ENCODE peak calls at places on chromosomes 1 and 21, in six cellular contexts. X is stomach, E is ovary, O is suprapubic skin, Z is GM12878, G is esophagus muscularis mucosa. W is an unnamed sample.

GRCh38 chr1:19391596-19391981 is 79.5 kb downstream of the SLC66A1 start:
- DNase-seq in X (no peak), E (no peak), O (no peak), Z (no peak), G (no peak), W (no peak)

GRCh38 chr1:61637470-61637869 is 87.5 kb downstream of the TM2D1 start:
- DNase-seq in X (no peak), E (no peak), O (no peak), Z (no peak), G (no peak), W (no peak)

GRCh38 chr1:22026924-22027289 is 25.4 kb downstream of the CELA3A start:
- DNase-seq in X (no peak), E (no peak), O (no peak), Z (no peak), G (no peak), W (no peak)

GRCh38 chr1:86750076-86750475 is 45.7 kb downstream of the SH3GLB1 start:
- DNase-seq in X (no peak), E (no peak), O (no peak), Z (no peak), G (no peak), W (no peak)

GRCh38 chr21:27683292-27683691 is 716.4 kb upstream of the ADAMTS5 start:
- DNase-seq in X (no peak), E (no peak), O (no peak), Z (no peak), G (no peak), W (no peak)

GRCh38 chr21:42456457-42456856 is 39.6 kb downstream of the RSPH1 start:
- DNase-seq in X (no peak), E (no peak), O (no peak), Z (no peak), G (no peak), W (no peak)

GRCh38 chr1:184152502-184152901 is 101.0 kb downstream of the TSEN15 start:
- DNase-seq in X (no peak), E (no peak), O (no peak), Z (no peak), G (peak), W (no peak)

GRCh38 chr1:170741678-170742077 is 77.7 kb downstream of the PRRX1 start:
- DNase-seq in X (no peak), E (no peak), O (no peak), Z (no peak), G (no peak), W (no peak)

GRCh38 chr1:84090447-84091244 is 53.4 kb upstream of the PRKACB start:
- DNase-seq in X (no peak), E (no peak), O (no peak), Z (no peak), G (no peak), W (no peak)

GRCh38 chr1:87093286-87093685 is 178.9 kb downstream of the HS2ST1 start:
- DNase-seq in X (no peak), E (no peak), O (no peak), Z (no peak), G (no peak), W (no peak)

GRCh38 chr1:17612831-17613230 is 73.3 kb downstream of the ARHGEF10L start:
- DNase-seq in X (no peak), E (no peak), O (no peak), Z (no peak), G (no peak), W (no peak)

GRCh38 chr1:201266774-201267173 is 16.5 kb upstream of the PKP1 start:
- DNase-seq in X (peak), E (no peak), O (no peak), Z (no peak), G (no peak), W (no peak)

GRCh38 chr1:25813734-25814471 is 5.9 kb upstream of the MTFR1L start:
- DNase-seq in X (no peak), E (no peak), O (no peak), Z (no peak), G (no peak), W (no peak)

GRCh38 chr1:205351984-205352713 is 4.6 kb downstream of the KLHDC8A start:
- DNase-seq in X (peak), E (peak), O (no peak), Z (no peak), G (no peak), W (no peak)

GRCh38 chr1:99348375-99349132 is 84.3 kb downstream of the PLPPR4 start:
- DNase-seq in X (no peak), E (no peak), O (no peak), Z (no peak), G (no peak), W (no peak)

GRCh38 chr1:43866201-43866600 is 67.4 kb upstream of the ARTN start:
- DNase-seq in X (no peak), E (no peak), O (no peak), Z (no peak), G (no peak), W (no peak)

GRCh38 chr1:1433804-1434130 is 1.7 kb upstream of the VWA1 start:
- DNase-seq in X (peak), E (peak), O (no peak), Z (no peak), G (no peak), W (no peak)

GRCh38 chr1:191255354-191256057 is 777.8 kb upstream of the BRINP3 start:
- DNase-seq in X (no peak), E (no peak), O (no peak), Z (peak), G (no peak), W (no peak)

GRCh38 chr21:39022901-39023693 is 160.2 kb downstream of the PSMG1 start:
- DNase-seq in X (no peak), E (peak), O (no peak), Z (no peak), G (no peak), W (peak)

GRCh38 chr1:24186993-24187790 is at the start of gene IFNLR1:
- DNase-seq in X (peak), E (peak), O (peak), Z (no peak), G (no peak), W (no peak)

GRCh38 chr1:8422439-8423133 is 104.7 kb downstream of the SLC45A1 start:
- DNase-seq in X (no peak), E (peak), O (no peak), Z (no peak), G (no peak), W (no peak)

GRCh38 chr1:204623365-204623893 is 62.1 kb downstream of the LRRN2 start:
- DNase-seq in X (no peak), E (peak), O (no peak), Z (no peak), G (no peak), W (no peak)

GRCh38 chr21:15826147-15826780 is 96.5 kb downstream of the USP25 start:
- DNase-seq in X (no peak), E (no peak), O (no peak), Z (peak), G (no peak), W (no peak)

GRCh38 chr1:7940745-7941436 is at the start of gene TNFRSF9:
- DNase-seq in X (peak), E (no peak), O (no peak), Z (no peak), G (no peak), W (no peak)

GRCh38 chr1:47725732-47726495 is 271.3 kb downstream of the TRABD2B start:
- DNase-seq in X (peak), E (peak), O (peak), Z (peak), G (no peak), W (peak)

GRCh38 chr1:38444311-38444710 is 397.7 kb upstream of the POU3F1 start:
- DNase-seq in X (no peak), E (no peak), O (no peak), Z (no peak), G (peak), W (no peak)

GRCh38 chr1:234355782-234356510 is 17.3 kb upstream of the COA6 start:
- DNase-seq in X (no peak), E (no peak), O (no peak), Z (no peak), G (no peak), W (no peak)

GRCh38 chr1:226903819-226904710 is 33.6 kb downstream of the PSEN2 start:
- DNase-seq in X (no peak), E (peak), O (no peak), Z (no peak), G (no peak), W (peak)

GRCh38 chr1:175244206-175244605 is 51.6 kb upstream of the KIAA0040 start:
- DNase-seq in X (no peak), E (no peak), O (no peak), Z (no peak), G (no peak), W (no peak)

GRCh38 chr1:175951627-175952026 is 208.2 kb upstream of the TNR start:
- DNase-seq in X (no peak), E (no peak), O (no peak), Z (no peak), G (no peak), W (no peak)

GRCh38 chr1:93221913-93222312 is 41.4 kb downstream of the CCDC18 start:
- DNase-seq in X (no peak), E (no peak), O (no peak), Z (no peak), G (no peak), W (no peak)

GRCh38 chr1:205398586-205398985 is 23.3 kb downstream of the LEMD1 start:
- DNase-seq in X (no peak), E (no peak), O (no peak), Z (no peak), G (peak), W (no peak)

GRCh38 chr1:13899856-13900255 is 199.9 kb downstream of the PRDM2 start:
- DNase-seq in X (no peak), E (no peak), O (no peak), Z (no peak), G (no peak), W (no peak)

GRCh38 chr1:42056460-42056859 is 96.8 kb upstream of the GUCA2B start:
- DNase-seq in X (no peak), E (no peak), O (no peak), Z (no peak), G (no peak), W (no peak)

GRCh38 chr1:15684042-15684461 is at the start of gene PLEKHM2:
- DNase-seq in X (peak), E (peak), O (no peak), Z (no peak), G (no peak), W (no peak)

GRCh38 chr1:54580856-54581550 is 33.0 kb downstream of the ACOT11 start:
- DNase-seq in X (no peak), E (no peak), O (no peak), Z (no peak), G (no peak), W (peak)

GRCh38 chr1:54583868-54584267 is 35.8 kb downstream of the ACOT11 start:
- DNase-seq in X (no peak), E (no peak), O (no peak), Z (no peak), G (no peak), W (no peak)

GRCh38 chr1:54582566-54583306 is 34.7 kb downstream of the ACOT11 start:
- DNase-seq in X (peak), E (peak), O (no peak), Z (no peak), G (no peak), W (no peak)

GRCh38 chr1:54583307-54583686 is 35.3 kb downstream of the ACOT11 start:
- DNase-seq in X (no peak), E (no peak), O (no peak), Z (no peak), G (no peak), W (no peak)

DNA sequence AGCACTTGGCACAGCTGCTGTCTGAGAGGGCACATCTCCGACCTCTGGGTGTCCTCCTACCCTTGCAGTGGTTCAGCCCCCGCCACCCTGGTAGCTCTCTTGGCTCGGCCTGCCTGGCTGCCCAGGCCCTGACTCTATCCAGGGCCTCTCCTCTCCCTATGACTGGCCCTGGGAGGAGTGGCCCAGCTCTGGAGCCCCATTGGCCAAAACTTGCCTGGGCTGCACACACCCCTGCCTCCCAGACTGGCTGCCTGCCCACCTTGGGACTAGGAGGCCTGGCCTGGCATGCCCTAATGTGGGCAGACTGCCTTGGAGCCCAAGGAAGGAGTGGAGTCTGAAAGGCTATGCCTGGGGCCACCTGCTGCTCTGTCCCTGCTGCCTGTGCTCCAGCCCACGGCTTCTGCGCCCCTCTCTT is 33.6 kb downstream of the ACOT11 start:
- DNase-seq in X (peak), E (peak), O (peak), Z (no peak), G (peak), W (peak)
- TF ChIP-seq EP300 in X (peak), E (no peak), O (peak), Z (no peak), G (peak), W (peak)

DNA sequence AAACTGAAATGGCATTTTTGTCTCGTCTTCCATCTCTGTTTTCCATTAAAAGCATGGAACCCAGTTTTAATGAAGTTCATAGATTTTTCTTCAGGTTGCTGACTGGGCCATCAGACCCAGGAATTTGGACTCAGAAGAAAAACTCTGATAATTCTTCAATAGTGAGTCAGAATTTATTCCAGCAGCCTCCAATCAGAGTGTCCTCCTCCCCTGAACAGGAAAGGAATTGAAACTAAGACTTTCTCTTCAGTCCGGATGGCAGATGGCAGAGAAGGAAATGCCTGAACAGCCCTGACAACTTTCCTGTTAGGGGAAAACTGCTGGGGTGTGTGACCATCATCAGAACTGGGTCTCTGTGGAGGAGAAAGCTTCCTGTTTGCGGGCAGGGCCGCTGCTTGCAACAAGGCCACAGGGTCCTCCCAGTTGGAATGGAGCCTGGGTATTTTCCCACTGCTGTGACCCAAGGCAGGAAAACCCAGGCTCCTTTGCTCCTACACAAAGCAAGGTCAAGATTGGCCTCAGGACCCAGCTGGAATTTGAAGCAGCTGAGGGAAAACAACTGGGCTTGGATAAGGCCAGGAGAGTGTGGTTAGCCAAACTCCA is 20.7 kb downstream of the CD34 start:
- DNase-seq in X (peak), E (peak), O (peak), Z (no peak), G (no peak), W (peak)
- TF ChIP-seq EP300 in X (no peak), E (no peak), O (no peak), Z (no peak), G (no peak), W (peak)

DNA sequence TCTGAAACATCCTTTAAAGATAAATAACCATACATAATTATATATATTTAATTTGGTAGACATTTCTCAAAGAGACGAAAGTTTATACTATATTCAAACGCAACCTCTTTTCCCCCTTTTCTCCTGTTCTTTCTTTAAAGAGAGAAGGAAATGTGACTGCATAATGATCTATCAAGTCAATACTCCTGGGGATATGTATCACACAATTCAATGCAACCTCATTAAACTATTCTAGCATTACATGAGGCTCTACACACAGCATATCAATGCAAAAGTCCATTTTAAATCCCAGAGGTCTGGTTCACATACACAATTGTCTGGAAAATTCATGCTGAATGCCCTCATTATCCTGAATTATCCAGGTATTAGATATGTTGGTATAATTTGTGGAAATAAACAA is 330.7 kb downstream of the LMX1A start:
- DNase-seq in X (no peak), E (no peak), O (no peak), Z (no peak), G (no peak), W (no peak)
- TF ChIP-seq EP300 in X (no peak), E (no peak), O (no peak), Z (no peak), G (no peak), W (no peak)

GRCh38 chr1:232891116-232891515 is 59.3 kb upstream of the NTPCR start:
- DNase-seq in X (no peak), E (no peak), O (no peak), Z (no peak), G (no peak), W (no peak)

GRCh38 chr1:232894436-232894835 is 56.0 kb upstream of the NTPCR start:
- DNase-seq in X (no peak), E (no peak), O (no peak), Z (no peak), G (no peak), W (no peak)

GRCh38 chr1:232890340-232890953 is 60.0 kb upstream of the NTPCR start:
- DNase-seq in X (no peak), E (no peak), O (no peak), Z (no peak), G (no peak), W (no peak)

GRCh38 chr1:232891656-232892317 is 58.6 kb upstream of the NTPCR start:
- DNase-seq in X (no peak), E (no peak), O (no peak), Z (no peak), G (no peak), W (no peak)

GRCh38 chr1:232893481-232894313 is 56.7 kb upstream of the NTPCR start:
- DNase-seq in X (no peak), E (no peak), O (no peak), Z (no peak), G (no peak), W (no peak)
- TF ChIP-seq EP300 in X (no peak), E (no peak), O (no peak), Z (no peak), G (no peak), W (no peak)

GRCh38 chr1:91727763-91728162 is 158.2 kb downstream of the TGFBR3 start:
- DNase-seq in X (no peak), E (no peak), O (no peak), Z (no peak), G (no peak), W (no peak)

GRCh38 chr1:91720044-91720443 is 165.9 kb downstream of the TGFBR3 start:
- DNase-seq in X (no peak), E (no peak), O (no peak), Z (no peak), G (no peak), W (no peak)

GRCh38 chr1:91725961-91726704 is 159.8 kb downstream of the TGFBR3 start:
- DNase-seq in X (no peak), E (no peak), O (no peak), Z (no peak), G (no peak), W (peak)

GRCh38 chr1:91724231-91724630 is 161.7 kb downstream of the TGFBR3 start:
- DNase-seq in X (no peak), E (no peak), O (no peak), Z (no peak), G (no peak), W (no peak)

GRCh38 chr1:91724644-91725043 is 161.3 kb downstream of the TGFBR3 start:
- DNase-seq in X (no peak), E (no peak), O (no peak), Z (no peak), G (no peak), W (no peak)
- TF ChIP-seq EP300 in X (no peak), E (no peak), O (no peak), Z (no peak), G (no peak), W (no peak)

GRCh38 chr1:156622581-156623297 is 3.5 kb downstream of the HAPLN2 start:
- DNase-seq in X (no peak), E (no peak), O (no peak), Z (no peak), G (no peak), W (no peak)

GRCh38 chr1:156615946-156616345 is 3.3 kb upstream of the HAPLN2 start:
- DNase-seq in X (no peak), E (no peak), O (no peak), Z (no peak), G (no peak), W (no peak)

GRCh38 chr1:156618853-156619581 is at the start of gene HAPLN2:
- DNase-seq in X (no peak), E (no peak), O (no peak), Z (no peak), G (no peak), W (no peak)

GRCh38 chr1:156616463-156616862 is 2.8 kb upstream of the HAPLN2 start:
- DNase-seq in X (no peak), E (no peak), O (no peak), Z (no peak), G (no peak), W (peak)

GRCh38 chr1:156619582-156619955 is 354 bp downstream of the HAPLN2 start:
- DNase-seq in X (no peak), E (no peak), O (no peak), Z (no peak), G (no peak), W (no peak)
- TF ChIP-seq EP300 in X (no peak), E (no peak), O (no peak), Z (no peak), G (no peak), W (no peak)

DNA sequence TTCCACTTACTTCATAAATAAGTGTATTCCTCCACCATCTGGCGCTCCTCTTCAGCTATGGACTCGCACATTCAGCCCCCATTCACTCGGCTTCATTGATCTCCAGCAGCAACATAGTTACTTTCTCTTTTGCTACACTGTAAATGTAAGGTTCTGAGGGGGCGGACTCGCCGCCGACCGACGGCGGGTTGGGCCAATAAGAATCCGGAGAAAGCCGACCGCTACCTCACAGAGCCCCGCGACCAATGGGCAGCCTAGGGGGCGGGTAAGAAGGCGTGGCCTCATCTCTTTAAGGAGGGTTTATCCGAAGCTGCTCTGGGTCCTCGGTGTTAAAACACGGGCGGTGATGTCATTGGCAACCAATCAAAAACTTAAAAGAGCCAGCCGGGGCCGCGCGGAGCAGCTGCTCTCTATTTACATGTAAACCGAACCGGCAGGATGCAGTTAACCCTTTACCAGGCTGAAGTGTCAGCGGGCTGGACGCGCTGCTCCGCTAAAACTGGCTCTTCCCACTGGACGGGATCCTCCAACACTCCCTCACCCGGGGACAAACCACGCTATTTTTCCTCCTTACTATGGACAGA is at the start of gene DUSP10:
- DNase-seq in X (peak), E (peak), O (peak), Z (peak), G (peak), W (peak)
- TF ChIP-seq EP300 in X (no peak), E (no peak), O (no peak), Z (no peak), G (no peak), W (peak)